ENCODE peak calls at places on chromosome 21, in nine cellular contexts. F is uterus, H is IMR-90, W is A549, T is body of pancreas, U is heart left ventricle, M is H9, C is ovary, G is pancreas. P is an unnamed sample. For H3K4me1, the result is how much of the 10 kb centered on the place peaks cover.

GRCh38 chr21:46115441-46116188 is 17.7 kb downstream of the COL6A2 start:
- DNase-seq in F (peak), H (no peak), W (no peak), T (no peak), U (peak), M (peak), C (peak), G (no peak), P (peak)

GRCh38 chr21:23858878-23859277 is 1748.4 kb downstream of the MRPL39 start:
- DNase-seq in F (no peak), H (no peak), W (no peak), T (no peak), U (no peak), M (no peak), C (no peak), G (no peak), P (no peak)

GRCh38 chr21:46347791-46348381 is 23.9 kb downstream of the PCNT start:
- DNase-seq in F (no peak), H (no peak), W (no peak), T (no peak), U (peak), M (no peak), C (no peak), G (peak), P (peak)

GRCh38 chr21:36704281-36704957 is 5.5 kb downstream of the SIM2 start:
- DNase-seq in F (no peak), H (peak), W (no peak), T (no peak), U (no peak), M (no peak), C (no peak), G (peak), P (no peak)

GRCh38 chr21:37060296-37060695 is 12.6 kb downstream of the PIGP start:
- DNase-seq in F (no peak), H (peak), W (peak), T (no peak), U (no peak), M (peak), C (no peak), G (no peak), P (no peak)

GRCh38 chr21:38329176-38329575 is 72.4 kb downstream of the KCNJ15 start:
- DNase-seq in F (no peak), H (no peak), W (no peak), T (no peak), U (no peak), M (no peak), C (no peak), G (no peak), P (no peak)

GRCh38 chr21:39385299-39386145 is 36.6 kb upstream of the HMGN1 start:
- DNase-seq in F (peak), H (peak), W (peak), T (peak), U (peak), M (no peak), C (peak), G (peak), P (peak)

GRCh38 chr21:46031484-46031883 is 49.9 kb downstream of the COL6A1 start:
- DNase-seq in F (no peak), H (no peak), W (no peak), T (no peak), U (no peak), M (no peak), C (peak), G (no peak), P (no peak)

GRCh38 chr21:30990514-30991304 is 47.6 kb downstream of the KRTAP19-8 start:
- DNase-seq in F (no peak), H (no peak), W (no peak), T (no peak), U (no peak), M (no peak), C (no peak), G (no peak), P (no peak)

GRCh38 chr21:26519142-26519541 is 53.9 kb downstream of the CYYR1 start:
- DNase-seq in F (no peak), H (no peak), W (no peak), T (no peak), U (no peak), M (no peak), C (no peak), G (no peak), P (no peak)

GRCh38 chr21:36030581-36031189 is 29.6 kb downstream of the SETD4 start:
- DNase-seq in F (no peak), H (peak), W (no peak), T (no peak), U (no peak), M (no peak), C (no peak), G (no peak), P (no peak)

GRCh38 chr21:45827881-45828579 is 153.5 kb upstream of the COL6A1 start:
- DNase-seq in F (no peak), H (no peak), W (no peak), T (no peak), U (no peak), M (no peak), C (no peak), G (no peak), P (no peak)

GRCh38 chr21:36701912-36702621 is 3.2 kb downstream of the SIM2 start:
- DNase-seq in F (no peak), H (peak), W (no peak), T (no peak), U (no peak), M (peak), C (no peak), G (no peak), P (no peak)

GRCh38 chr21:46660505-46660904 is 25.0 kb downstream of the PRMT2 start:
- DNase-seq in F (no peak), H (no peak), W (no peak), T (no peak), U (no peak), M (no peak), C (no peak), G (no peak), P (no peak)

GRCh38 chr21:46020581-46020980 is 39.0 kb downstream of the COL6A1 start:
- DNase-seq in F (no peak), H (no peak), W (no peak), T (no peak), U (no peak), M (no peak), C (no peak), G (no peak), P (no peak)

GRCh38 chr21:27094182-27094948 is 127.5 kb upstream of the ADAMTS5 start:
- DNase-seq in F (no peak), H (no peak), W (no peak), T (no peak), U (no peak), M (no peak), C (no peak), G (no peak), P (no peak)

GRCh38 chr21:38159355-38159754 is 97.4 kb upstream of the KCNJ15 start:
- DNase-seq in F (peak), H (peak), W (no peak), T (peak), U (peak), M (peak), C (peak), G (peak), P (no peak)

GRCh38 chr21:45615145-45615711 is 28.3 kb upstream of the PCBP3 start:
- DNase-seq in F (no peak), H (peak), W (no peak), T (no peak), U (no peak), M (peak), C (no peak), G (no peak), P (no peak)

GRCh38 chr21:38322551-38322950 is 65.8 kb downstream of the KCNJ15 start:
- DNase-seq in F (no peak), H (peak), W (no peak), T (no peak), U (no peak), M (no peak), C (no peak), G (no peak), P (no peak)

GRCh38 chr21:46151261-46151988 is 4.0 kb downstream of the FTCD start:
- DNase-seq in F (no peak), H (no peak), W (no peak), T (peak), U (peak), M (peak), C (peak), G (peak), P (peak)

GRCh38 chr21:26835714-26836265 is 9.4 kb downstream of the ADAMTS1 start:
- DNase-seq in F (no peak), H (no peak), W (no peak), T (no peak), U (no peak), M (no peak), C (no peak), G (no peak), P (no peak)

GRCh38 chr21:40841524-40842196 is 5.3 kb downstream of the DSCAM start:
- DNase-seq in F (no peak), H (no peak), W (peak), T (peak), U (peak), M (peak), C (no peak), G (peak), P (peak)

GRCh38 chr21:25103500-25104207 is 503.6 kb downstream of the MRPL39 start:
- DNase-seq in F (no peak), H (peak), W (no peak), T (no peak), U (no peak), M (no peak), C (no peak), G (no peak), P (no peak)

GRCh38 chr21:32771134-32771523 is 426 bp downstream of the PAXBP1 start:
- DNase-seq in F (peak), H (peak), W (peak), T (peak), U (peak), M (peak), C (peak), G (peak), P (peak)

GRCh38 chr21:38661296-38662223 is 144.2 kb upstream of the ETS2 start:
- DNase-seq in F (peak), H (peak), W (no peak), T (no peak), U (peak), M (peak), C (peak), G (peak), P (no peak)

GRCh38 chr21:29973258-29973657 is 33.5 kb upstream of the GRIK1 start:
- DNase-seq in F (no peak), H (no peak), W (no peak), T (no peak), U (no peak), M (no peak), C (no peak), G (no peak), P (no peak)

GRCh38 chr21:45380566-45380965 is 24.4 kb upstream of the COL18A1 start:
- DNase-seq in F (no peak), H (no peak), W (no peak), T (no peak), U (no peak), M (no peak), C (peak), G (peak), P (no peak)

GRCh38 chr21:46003575-46004007 is 22.0 kb downstream of the COL6A1 start:
- DNase-seq in F (no peak), H (no peak), W (no peak), T (peak), U (peak), M (peak), C (peak), G (no peak), P (no peak)

GRCh38 chr21:17829472-17829871 is 10.3 kb upstream of the C21orf91 start:
- DNase-seq in F (no peak), H (peak), W (no peak), T (no peak), U (no peak), M (no peak), C (no peak), G (no peak), P (no peak)

GRCh38 chr21:38377165-38378093 is 120.6 kb downstream of the KCNJ15 start:
- DNase-seq in F (no peak), H (no peak), W (no peak), T (no peak), U (no peak), M (no peak), C (no peak), G (no peak), P (no peak)

GRCh38 chr21:22174746-22175145 is 1176.5 kb downstream of the NCAM2 start:
- DNase-seq in F (no peak), H (no peak), W (no peak), T (no peak), U (no peak), M (no peak), C (no peak), G (no peak), P (no peak)

GRCh38 chr21:33944185-33944763 is 28.7 kb upstream of the ATP5PO start:
- DNase-seq in F (no peak), H (no peak), W (no peak), T (no peak), U (no peak), M (no peak), C (no peak), G (no peak), P (no peak)
- H3K4me1 ChIP-seq in F (under half), H (under half), W (under half), T (under half), U (under half), M (under half), C (under half), G (under half), P (under half)

DNA sequence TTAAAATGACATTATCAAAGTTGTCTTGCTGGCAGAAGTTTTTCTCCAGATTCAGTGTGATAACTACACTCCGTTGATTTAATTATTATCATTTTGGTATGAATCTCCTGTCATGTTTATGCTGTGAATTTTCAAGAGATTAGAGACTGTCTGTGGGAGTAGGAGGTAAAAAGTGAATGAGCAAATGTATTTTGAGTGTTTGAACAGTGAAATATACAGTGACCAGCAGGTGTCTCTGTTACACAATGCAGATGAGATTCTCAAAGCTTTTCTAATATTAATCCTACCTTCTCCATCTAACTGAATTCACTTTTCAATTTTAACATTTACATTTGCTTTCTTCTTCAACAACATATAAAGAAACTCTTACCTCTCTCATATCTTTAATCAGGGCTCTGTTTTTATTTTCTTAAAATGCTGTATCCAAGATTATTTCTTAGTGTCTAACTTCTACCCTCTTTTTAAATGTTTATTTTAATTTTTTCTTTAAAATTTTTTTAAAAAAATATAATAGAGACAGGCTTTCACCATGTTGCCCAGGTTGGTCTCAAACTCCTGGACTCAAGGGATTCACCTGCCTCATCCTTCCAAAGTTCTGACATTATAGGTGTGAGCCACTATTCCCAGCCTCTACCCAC is 20.9 kb upstream of the HSPA13 start:
- DNase-seq in F (no peak), H (peak), W (peak), T (no peak), U (no peak), M (no peak), C (no peak), G (no peak), P (no peak)
- TF ChIP-seq CTCF in F (peak), H (peak), W (peak), T (peak), U (peak), M (peak), C (peak), G (peak), P (peak)

GRCh38 chr21:42971897-42972275 is 2.5 kb upstream of the PKNOX1 start:
- DNase-seq in F (no peak), H (no peak), W (no peak), T (no peak), U (no peak), M (peak), C (no peak), G (no peak), P (no peak)
- H3K27ac ChIP-seq in F (no peak), H (no peak), W (no peak), T (peak), U (no peak), M (peak), C (no peak), G (peak), P (no peak)

GRCh38 chr21:42466700-42467612 is 29.1 kb downstream of the RSPH1 start:
- DNase-seq in F (no peak), H (peak), W (no peak), T (peak), U (no peak), M (peak), C (no peak), G (no peak), P (peak)

GRCh38 chr21:42468511-42469131 is 27.4 kb downstream of the RSPH1 start:
- DNase-seq in F (no peak), H (no peak), W (no peak), T (peak), U (no peak), M (no peak), C (no peak), G (no peak), P (no peak)

GRCh38 chr21:42469272-42469671 is 26.8 kb downstream of the RSPH1 start:
- DNase-seq in F (no peak), H (no peak), W (no peak), T (no peak), U (no peak), M (no peak), C (no peak), G (no peak), P (no peak)

GRCh38 chr21:42465008-42465878 is 30.8 kb downstream of the RSPH1 start:
- DNase-seq in F (no peak), H (no peak), W (no peak), T (peak), U (no peak), M (no peak), C (no peak), G (no peak), P (no peak)

GRCh38 chr21:42467613-42467983 is 28.4 kb downstream of the RSPH1 start:
- DNase-seq in F (no peak), H (no peak), W (no peak), T (no peak), U (no peak), M (no peak), C (no peak), G (no peak), P (no peak)
- H3K4me1 ChIP-seq in F (under half), H (under half), W (under half), T (under half), U (under half), M (under half), C (under half), G (under half), P (under half)

GRCh38 chr21:44337941-44338895 is 972 bp downstream of the CFAP410 start:
- DNase-seq in F (peak), H (peak), W (peak), T (peak), U (peak), M (peak), C (peak), G (peak), P (peak)
- TF ChIP-seq CTCF in F (peak), H (peak), W (peak), T (peak), U (peak), M (peak), C (peak), G (no peak), P (peak)

GRCh38 chr21:28537371-28538079 is 455.2 kb downstream of the LTN1 start:
- DNase-seq in F (no peak), H (peak), W (no peak), T (no peak), U (no peak), M (no peak), C (no peak), G (no peak), P (no peak)

GRCh38 chr21:28541371-28542112 is 451.1 kb downstream of the LTN1 start:
- DNase-seq in F (no peak), H (no peak), W (no peak), T (no peak), U (no peak), M (no peak), C (no peak), G (no peak), P (no peak)

GRCh38 chr21:28540514-28540913 is 452.2 kb downstream of the LTN1 start:
- DNase-seq in F (no peak), H (peak), W (no peak), T (no peak), U (no peak), M (no peak), C (no peak), G (no peak), P (no peak)

GRCh38 chr21:28538987-28539622 is 453.6 kb downstream of the LTN1 start:
- DNase-seq in F (no peak), H (peak), W (no peak), T (no peak), U (no peak), M (no peak), C (no peak), G (no peak), P (no peak)

GRCh38 chr21:28539623-28539988 is 453.1 kb downstream of the LTN1 start:
- DNase-seq in F (no peak), H (no peak), W (no peak), T (no peak), U (no peak), M (no peak), C (no peak), G (no peak), P (no peak)
- H3K27ac ChIP-seq in F (no peak), H (peak), W (no peak), T (no peak), U (no peak), M (no peak), C (no peak), G (no peak), P (no peak)